ENCODE peak calls at places on chromosomes 7 and 10, in nine cellular contexts. L is heart right ventricle, N is ascending aorta, M is EL, R is naive B cell, U is AG09309, Z is HTR-8/SVneo, T is hippocampal formation, Q is retina. E is an unnamed sample.

GRCh38 chr7:33932221-33932620 is 26.9 kb downstream of the BMPER start:
- DNase-seq in L (no peak), N (no peak), M (no peak), R (no peak), U (no peak), Z (no peak), T (no peak), Q (peak), E (no peak)

GRCh38 chr10:15427836-15428414 is 56.8 kb upstream of the FAM171A1 start:
- DNase-seq in L (no peak), N (no peak), M (peak), R (no peak), U (peak), Z (peak), T (no peak), Q (peak), E (no peak)

GRCh38 chr10:89419548-89419947 is 5.2 kb downstream of the IFIT5 start:
- DNase-seq in L (peak), N (no peak), M (no peak), R (peak), U (no peak), Z (no peak), T (no peak), Q (no peak), E (peak)

GRCh38 chr7:137585591-137585990 is 242.1 kb upstream of the PTN start:
- DNase-seq in L (no peak), N (no peak), M (no peak), R (no peak), U (no peak), Z (no peak), T (no peak), Q (no peak), E (no peak)

GRCh38 chr10:14588084-14588937 is 186.4 kb downstream of the FAM107B start:
- DNase-seq in L (no peak), N (no peak), M (peak), R (no peak), U (peak), Z (peak), T (no peak), Q (no peak), E (peak)

GRCh38 chr7:107836237-107837144 is 33.5 kb upstream of the SLC26A3 start:
- DNase-seq in L (no peak), N (no peak), M (no peak), R (no peak), U (no peak), Z (no peak), T (no peak), Q (no peak), E (no peak)

GRCh38 chr7:98956937-98957336 is 78.6 kb downstream of the TRRAP start:
- DNase-seq in L (peak), N (peak), M (no peak), R (no peak), U (no peak), Z (no peak), T (no peak), Q (no peak), E (no peak)

GRCh38 chr7:27167916-27168264 is 2.6 kb upstream of the HOXA9 start:
- DNase-seq in L (no peak), N (no peak), M (peak), R (no peak), U (no peak), Z (no peak), T (no peak), Q (no peak), E (no peak)

GRCh38 chr10:78437407-78437768 is 403.7 kb downstream of the RPS24 start:
- DNase-seq in L (no peak), N (no peak), M (no peak), R (no peak), U (no peak), Z (no peak), T (no peak), Q (no peak), E (no peak)

GRCh38 chr10:2097937-2098336 is 360.6 kb upstream of the ADARB2 start:
- DNase-seq in L (no peak), N (no peak), M (no peak), R (no peak), U (no peak), Z (no peak), T (no peak), Q (no peak), E (no peak)

GRCh38 chr7:24732646-24733413 is 24.4 kb downstream of the GSDME start:
- DNase-seq in L (no peak), N (no peak), M (peak), R (no peak), U (no peak), Z (no peak), T (no peak), Q (no peak), E (no peak)

GRCh38 chr10:50325449-50326188 is 74.3 kb upstream of the ASAH2 start:
- DNase-seq in L (peak), N (peak), M (peak), R (no peak), U (peak), Z (peak), T (no peak), Q (no peak), E (peak)

GRCh38 chr7:116967254-116967922 is 14.1 kb downstream of the ST7 start:
- DNase-seq in L (no peak), N (no peak), M (no peak), R (no peak), U (no peak), Z (no peak), T (no peak), Q (no peak), E (no peak)

GRCh38 chr10:43689955-43690771 is 41.5 kb upstream of the ZNF32 start:
- DNase-seq in L (peak), N (peak), M (peak), R (peak), U (no peak), Z (peak), T (peak), Q (peak), E (peak)

GRCh38 chr7:20331231-20331880 is 656 bp downstream of the ITGB8 start:
- DNase-seq in L (peak), N (peak), M (peak), R (peak), U (no peak), Z (no peak), T (peak), Q (no peak), E (peak)

GRCh38 chr10:94279835-94280709 is 82.7 kb downstream of the NOC3L start:
- DNase-seq in L (peak), N (no peak), M (peak), R (peak), U (no peak), Z (peak), T (peak), Q (peak), E (peak)

GRCh38 chr10:112616647-112617046 is 169.6 kb downstream of the VTI1A start:
- DNase-seq in L (no peak), N (no peak), M (no peak), R (no peak), U (no peak), Z (no peak), T (no peak), Q (no peak), E (no peak)

GRCh38 chr10:110426294-110427153 is 71.2 kb upstream of the DUSP5 start:
- DNase-seq in L (peak), N (no peak), M (peak), R (no peak), U (peak), Z (no peak), T (no peak), Q (no peak), E (no peak)

GRCh38 chr10:132808568-132809236 is 22.8 kb upstream of the NKX6-2 start:
- DNase-seq in L (no peak), N (no peak), M (no peak), R (no peak), U (no peak), Z (no peak), T (no peak), Q (peak), E (no peak)

GRCh38 chr10:11936389-11937152 is 106.0 kb downstream of the UPF2 start:
- DNase-seq in L (no peak), N (no peak), M (no peak), R (no peak), U (no peak), Z (no peak), T (no peak), Q (no peak), E (no peak)

GRCh38 chr7:2701832-2702593 is 14.0 kb downstream of the AMZ1 start:
- DNase-seq in L (no peak), N (peak), M (no peak), R (no peak), U (no peak), Z (no peak), T (peak), Q (no peak), E (no peak)

GRCh38 chr10:104642311-104643022 is 1.4 kb downstream of the SORCS3 start:
- DNase-seq in L (peak), N (no peak), M (peak), R (no peak), U (no peak), Z (no peak), T (peak), Q (peak), E (no peak)

GRCh38 chr7:1113548-1113885 is 25.6 kb downstream of the GPER1 start:
- DNase-seq in L (no peak), N (no peak), M (no peak), R (no peak), U (no peak), Z (no peak), T (no peak), Q (no peak), E (no peak)

GRCh38 chr7:134069187-134069586 is 58.0 kb upstream of the LRGUK start:
- DNase-seq in L (no peak), N (no peak), M (no peak), R (no peak), U (no peak), Z (no peak), T (no peak), Q (no peak), E (no peak)

GRCh38 chr10:125911990-125912389 is 15.6 kb downstream of the FANK1 start:
- DNase-seq in L (no peak), N (no peak), M (no peak), R (no peak), U (no peak), Z (no peak), T (no peak), Q (no peak), E (no peak)

GRCh38 chr7:84022686-84023308 is 171.8 kb downstream of the SEMA3A start:
- DNase-seq in L (no peak), N (no peak), M (peak), R (no peak), U (no peak), Z (no peak), T (no peak), Q (no peak), E (no peak)

GRCh38 chr10:84510121-84510520 is 181.7 kb downstream of the CCSER2 start:
- DNase-seq in L (no peak), N (no peak), M (peak), R (no peak), U (no peak), Z (no peak), T (no peak), Q (no peak), E (no peak)

E was measured in foreskin melanocyte.